ENCODE peak calls at places on chromosome 13, in eight cellular contexts. E is aorta; G is tibial artery; L is mesenchymal stem cell; V is SJCRH30; K is CD8-positive, alpha-beta T cell; T is GM23338; Z is colonic mucosa. P is an unnamed sample.

GRCh38 chr13:97999653-98000052 is 46.2 kb downstream of the IPO5 start:
- DNase-seq in L (no peak), T (no peak), V (no peak), E (no peak), Z (no peak), K (no peak), G (no peak), P (no peak)

GRCh38 chr13:46184277-46184699 is 2.3 kb upstream of the LCP1 start:
- DNase-seq in E (peak; percentile 64), G (no peak), V (peak; percentile 66), L (no peak), K (peak; percentile 74), T (peak; percentile 81), Z (peak; percentile 43), P (peak; percentile 47)

GRCh38 chr13:102399791-102400618 is 1.8 kb downstream of the FGF14 start:
- DNase-seq in G (no peak), K (peak; percentile 27), Z (no peak), E (peak; percentile 50), T (peak; percentile 55), V (no peak), L (peak; percentile 14), P (no peak)

GRCh38 chr13:83498486-83499190 is 383.6 kb downstream of the SLITRK1 start:
- DNase-seq in E (no peak), G (no peak), K (no peak), Z (no peak), L (no peak), V (peak; percentile 27), T (no peak), P (no peak)

GRCh38 chr13:27991881-27992280 is 3.4 kb upstream of the URAD start:
- DNase-seq in K (no peak), G (no peak), E (no peak), T (no peak), L (no peak), Z (no peak), V (no peak), P (no peak)

GRCh38 chr13:48829536-48829935 is 146.2 kb upstream of the FNDC3A start:
- DNase-seq in G (no peak), K (no peak), T (no peak), V (no peak), E (no peak), Z (no peak), L (no peak), P (no peak)

GRCh38 chr13:45873491-45874360 is 22.2 kb upstream of the SIAH3 start:
- DNase-seq in T (peak; percentile 61), L (peak; percentile 16), G (no peak), K (no peak), Z (no peak), V (no peak), E (no peak), P (no peak)

GRCh38 chr13:64688893-64689677 is 2541.1 kb downstream of the PCDH9 start:
- DNase-seq in V (no peak), E (no peak), L (peak; percentile 13), Z (no peak), G (no peak), T (no peak), K (no peak), P (no peak)

GRCh38 chr13:40812724-40813445 is 23.5 kb downstream of the SLC25A15 start:
- DNase-seq in L (peak; percentile 15), V (no peak), E (no peak), G (no peak), Z (no peak), T (no peak), K (no peak), P (peak; percentile 56)

GRCh38 chr13:84896128-84896527 is 903.1 kb downstream of the SLITRK6 start:
- DNase-seq in Z (peak; percentile 37), V (peak; percentile 69), T (peak; percentile 71), L (peak; percentile 67), G (no peak), E (no peak), K (no peak), P (peak; percentile 49)

GRCh38 chr13:103157034-103157433 is 90.8 kb upstream of the SLC10A2 start:
- DNase-seq in L (no peak), E (no peak), Z (no peak), T (no peak), G (no peak), K (no peak), V (no peak), P (no peak)

GRCh38 chr13:73945871-73946270 is 188.3 kb downstream of the KLF12 start:
- DNase-seq in V (no peak), L (no peak), T (peak; percentile 23), G (no peak), E (peak; percentile 57), K (no peak), Z (no peak), P (no peak)

GRCh38 chr13:69948016-69948415 is 159.6 kb upstream of the ATXN8OS start:
- DNase-seq in E (no peak), V (no peak), Z (no peak), G (no peak), L (no peak), T (no peak), K (no peak), P (no peak)

GRCh38 chr13:38264363-38265134 is 85.1 kb upstream of the UFM1 start:
- DNase-seq in Z (no peak), V (no peak), L (no peak), T (no peak), E (no peak), G (no peak), K (no peak), P (no peak)

GRCh38 chr13:99867535-99868271 is 103.9 kb downstream of the ZIC5 start:
- DNase-seq in T (no peak), E (no peak), V (no peak), K (no peak), Z (no peak), G (no peak), L (no peak), P (no peak)

GRCh38 chr13:51246411-51247298 is 24.5 kb downstream of the FAM124A start:
- DNase-seq in T (no peak), L (no peak), E (no peak), V (no peak), G (no peak), K (no peak), Z (no peak), P (no peak)

GRCh38 chr13:37889102-37889501 is 19.5 kb upstream of the TRPC4 start:
- DNase-seq in K (no peak), G (no peak), Z (no peak), E (no peak), L (peak; percentile 16), T (no peak), V (no peak), P (peak; percentile 6)

GRCh38 chr13:23695711-23696512 is 125.7 kb downstream of the TNFRSF19 start:
- DNase-seq in T (peak; percentile 67), L (no peak), G (no peak), E (peak; percentile 63), Z (peak; percentile 34), K (peak; percentile 64), V (peak; percentile 71), P (peak; percentile 50)

GRCh38 chr13:48448963-48449614 is 36.2 kb upstream of the LPAR6 start:
- DNase-seq in G (no peak), Z (no peak), L (peak; percentile 69), V (no peak), K (no peak), E (no peak), T (no peak), P (no peak)

GRCh38 chr13:70249332-70250064 is 141.2 kb upstream of the KLHL1 start:
- DNase-seq in Z (no peak), K (no peak), V (peak; percentile 8), E (no peak), G (no peak), L (peak; percentile 91), T (peak; percentile 54), P (peak; percentile 2)

GRCh38 chr13:22080832-22081231 is 410.0 kb downstream of the FGF9 start:
- DNase-seq in T (peak; percentile 65), E (no peak), L (no peak), Z (no peak), K (no peak), G (no peak), V (no peak), P (no peak)

GRCh38 chr13:108270442-108270841 is 924 bp downstream of the TNFSF13B start:
- DNase-seq in L (no peak), G (no peak), E (no peak), Z (no peak), T (no peak), K (no peak), V (no peak), P (peak; percentile 41)
- H3K4me3 ChIP-seq in L (peak overlapping the region; percentile 81), G (peak overlapping the region; percentile 41), E (no peak overlapping the region), Z (peak overlapping the region; percentile 40), T (no peak overlapping the region), K (peak overlapping the region; percentile 43), V (peak overlapping the region; percentile 22), P (no peak overlapping the region)

GRCh38 chr13:26813626-26814348 is 53.2 kb upstream of the GPR12 start:
- DNase-seq in T (no peak), G (no peak), Z (no peak), E (no peak), V (no peak), L (no peak), K (no peak), P (no peak)
- H3K27me3 ChIP-seq in T (no peaks in the 10 kb centered on the region), G (peaks cover 2% of the 10 kb centered on the region), Z (no peaks in the 10 kb centered on the region), E (no peaks in the 10 kb centered on the region), V (peaks cover 22% of the 10 kb centered on the region), L (peaks cover 36% of the 10 kb centered on the region), K (no peaks in the 10 kb centered on the region), P (no peaks in the 10 kb centered on the region)

DNA sequence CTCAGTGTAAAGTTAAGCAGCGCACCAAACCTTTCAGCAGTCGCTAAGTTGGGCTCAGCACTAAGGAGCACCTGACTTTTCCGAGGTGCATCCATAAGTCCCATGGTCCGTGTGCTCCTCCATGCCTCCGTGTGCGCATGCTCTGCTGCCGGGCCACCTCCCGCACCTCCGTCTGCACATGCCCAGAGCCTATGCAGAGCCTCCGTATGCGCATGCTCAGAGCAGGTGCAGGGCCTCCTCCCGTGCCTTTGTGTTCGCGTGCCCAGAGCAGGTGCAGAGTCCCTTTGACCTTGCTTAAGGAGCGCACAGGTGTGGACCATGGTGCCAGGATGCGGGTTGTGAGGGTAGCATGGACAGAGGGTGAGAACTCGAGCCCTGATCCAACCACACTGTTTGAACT is 46.0 kb downstream of the ATP11A start:
- DNase-seq in E (no peak), Z (no peak), V (no peak), T (peak; percentile 78), K (no peak), G (no peak), L (no peak), P (no peak)
- H3K4me3 ChIP-seq in E (no peak overlapping the region), Z (no peak overlapping the region), V (no peak overlapping the region), T (no peak overlapping the region), K (no peak overlapping the region), G (no peak overlapping the region), L (no peak overlapping the region), P (no peak overlapping the region)

DNA sequence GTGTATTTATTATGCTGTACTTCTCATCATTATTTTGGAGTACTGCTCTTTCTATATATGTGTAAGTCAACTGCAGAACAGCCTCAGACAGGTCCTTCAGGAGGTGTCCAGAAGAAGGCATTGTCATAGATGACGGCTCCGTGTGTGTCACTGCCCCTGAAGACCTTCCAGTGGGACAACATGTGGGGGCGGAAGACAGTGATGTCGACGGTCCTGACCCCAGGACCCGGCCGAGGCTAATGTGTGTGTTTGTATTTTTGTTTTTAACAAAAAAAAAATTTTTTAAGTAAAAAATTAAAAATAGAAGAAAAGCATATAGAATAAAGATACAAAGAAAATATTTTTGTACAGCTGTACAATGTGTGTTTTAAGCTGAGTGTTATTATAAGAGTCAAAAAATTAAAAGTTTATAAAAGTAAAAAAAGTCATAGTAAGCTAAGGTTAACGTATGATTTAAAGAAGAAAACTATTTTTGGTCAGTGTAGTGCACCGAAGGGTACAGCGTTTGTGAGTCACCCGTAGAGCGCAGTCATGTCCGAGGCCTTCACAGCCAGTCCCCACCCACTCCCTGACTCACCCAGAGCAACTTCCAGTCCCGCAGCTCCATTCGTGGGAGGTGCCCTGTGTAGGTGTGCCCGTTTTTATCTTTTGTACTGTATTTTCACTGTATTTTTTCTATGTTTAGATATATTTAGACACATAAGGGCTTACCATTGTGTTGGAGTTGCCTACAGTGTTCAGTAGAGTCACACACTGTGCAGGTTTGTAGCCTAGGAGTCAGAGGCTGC is 42.2 kb upstream of the SPACA7 start:
- DNase-seq in L (no peak), E (no peak), V (no peak), G (no peak), T (no peak), K (no peak), Z (no peak), P (no peak)
- H3K27me3 ChIP-seq in L (peaks cover 20% of the 10 kb centered on the region), E (no peaks in the 10 kb centered on the region), V (no peaks in the 10 kb centered on the region), G (peaks cover 37% of the 10 kb centered on the region), T (peaks cover 24% of the 10 kb centered on the region), K (no peaks in the 10 kb centered on the region), Z (peaks cover 26% of the 10 kb centered on the region), P (no peaks in the 10 kb centered on the region)